ENCODE peak calls at places on chromosomes 5 and 9, in ten cellular contexts. S is IMR-90, V is A549, H is endothelial cell of umbilical vein, N is H1, Q is tibial nerve, R is HCT116, Z is ovary, E is heart left ventricle, F is esophagus muscularis mucosa. D is an unnamed sample.

GRCh38 chr5:389891-390290 is 53.1 kb upstream of the EXOC3 start:
- DNase-seq in E (no peak), H (no peak), Q (no peak), V (no peak), R (no peak), F (no peak), S (no peak), Z (no peak), N (peak), D (peak)

GRCh38 chr5:72063219-72063819 is 44.0 kb upstream of the MAP1B start:
- DNase-seq in Z (peak), S (peak), N (peak), E (no peak), H (peak), F (no peak), Q (no peak), R (no peak), V (no peak), D (peak)

GRCh38 chr5:6900828-6901227 is 187.6 kb downstream of the TENT4A start:
- DNase-seq in F (no peak), Z (no peak), R (no peak), V (peak), N (no peak), H (no peak), Q (no peak), S (no peak), E (no peak), D (no peak)

GRCh38 chr9:136177224-136177623 is 27.7 kb downstream of the LHX3 start:
- DNase-seq in Q (no peak), N (no peak), F (no peak), E (no peak), V (no peak), S (no peak), H (no peak), R (no peak), Z (no peak), D (no peak)

GRCh38 chr9:27504259-27504658 is 19.8 kb upstream of the IFNK start:
- DNase-seq in F (peak), H (no peak), V (no peak), Z (no peak), E (no peak), Q (no peak), N (no peak), R (no peak), S (no peak), D (no peak)

GRCh38 chr9:113886933-113887332 is 10.8 kb downstream of the ZNF618 start:
- DNase-seq in Q (no peak), R (no peak), Z (no peak), S (no peak), F (peak), N (peak), E (no peak), H (peak), V (no peak), D (peak)

GRCh38 chr9:20144255-20144654 is 355.4 kb upstream of the SLC24A2 start:
- DNase-seq in N (no peak), V (no peak), Z (no peak), E (no peak), S (no peak), F (no peak), H (no peak), Q (no peak), R (no peak), D (no peak)

GRCh38 chr5:112957970-112958773 is 18.4 kb upstream of the DCP2 start:
- DNase-seq in V (peak), S (peak), F (no peak), Q (no peak), N (no peak), E (peak), Z (peak), R (peak), H (peak), D (peak)

GRCh38 chr5:1762121-1762877 is 37.3 kb downstream of the MRPL36 start:
- DNase-seq in Q (no peak), E (no peak), H (no peak), N (peak), F (no peak), S (no peak), R (no peak), Z (no peak), V (no peak), D (no peak)

GRCh38 chr5:58582004-58582403 is 871 bp upstream of the RAB3C start:
- DNase-seq in Q (no peak), S (no peak), R (no peak), Z (no peak), F (no peak), H (no peak), E (no peak), N (peak), V (no peak), D (peak)

GRCh38 chr5:148457183-148457620 is 73.4 kb downstream of the FBXO38 start:
- DNase-seq in F (peak), R (no peak), V (peak), S (no peak), H (peak), Q (no peak), E (no peak), N (no peak), Z (no peak), D (no peak)

GRCh38 chr9:93580654-93581380 is 4.4 kb downstream of the PHF2 start:
- DNase-seq in S (no peak), V (no peak), H (no peak), R (no peak), Z (no peak), F (peak), Q (no peak), E (no peak), N (no peak), D (peak)

GRCh38 chr9:93578844-93579243 is 2.5 kb downstream of the PHF2 start:
- DNase-seq in N (no peak), E (no peak), V (no peak), Z (no peak), Q (no peak), R (no peak), F (no peak), H (no peak), S (no peak), D (peak)

GRCh38 chr9:93577940-93578682 is 1.7 kb downstream of the PHF2 start:
- DNase-seq in E (no peak), F (peak), R (no peak), N (peak), Z (peak), V (no peak), S (no peak), H (peak), Q (no peak), D (no peak)

GRCh38 chr9:93582115-93582514 is 5.7 kb downstream of the PHF2 start:
- DNase-seq in N (no peak), Z (no peak), V (no peak), H (no peak), Q (no peak), S (no peak), E (no peak), R (no peak), F (no peak), D (peak)

GRCh38 chr9:93579711-93580516 is 3.5 kb downstream of the PHF2 start:
- DNase-seq in S (no peak), F (peak), R (no peak), H (no peak), V (no peak), Q (no peak), N (peak), Z (no peak), E (no peak), D (peak)
- H3K4me3 ChIP-seq in S (no peak), F (no peak), R (no peak), H (no peak), V (no peak), Q (no peak), N (no peak), Z (no peak), E (no peak), D (no peak)

DNA sequence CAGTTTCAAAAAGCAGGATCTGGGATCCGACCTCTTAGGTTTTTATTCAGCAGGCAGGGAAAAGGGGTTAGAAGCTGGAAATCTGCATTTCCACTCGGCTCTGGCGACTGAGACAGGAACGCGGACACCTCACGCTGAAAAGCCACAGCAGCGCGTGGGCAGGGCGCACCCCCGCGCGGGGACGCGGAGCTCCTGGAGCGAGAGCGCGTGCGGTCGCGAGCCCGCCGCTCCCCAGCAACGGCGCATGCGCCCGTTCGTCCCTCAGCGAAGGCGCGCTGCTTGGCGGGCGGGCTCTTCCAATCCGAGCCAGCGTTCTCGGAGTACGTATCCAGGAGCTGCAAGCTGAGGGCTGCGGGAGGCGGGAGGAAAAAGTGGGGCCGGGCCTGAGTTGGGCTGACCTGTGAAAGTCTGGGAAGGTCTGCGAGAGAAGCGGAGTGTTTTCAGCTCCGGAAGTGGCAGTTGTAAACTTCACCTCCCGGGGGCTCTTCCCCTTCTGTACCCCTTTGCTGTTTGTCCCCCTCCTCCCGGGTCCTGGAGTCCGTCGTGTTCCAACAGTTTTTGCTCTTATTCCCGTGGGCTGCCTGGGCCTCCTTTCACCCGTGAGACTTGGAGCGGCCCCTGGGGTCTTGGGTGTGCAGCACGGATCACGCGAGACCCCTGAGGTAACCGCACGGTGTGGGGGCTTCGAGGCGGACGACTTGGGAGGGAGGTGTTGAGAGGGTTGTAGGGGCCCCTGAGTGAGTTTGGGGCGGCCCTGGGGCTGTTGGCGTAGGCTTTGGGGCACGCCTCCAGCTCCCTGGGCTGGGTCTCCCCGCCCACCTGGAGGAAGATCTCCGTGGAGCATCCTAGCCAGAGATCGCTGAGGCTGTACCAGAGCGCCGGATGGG is at the start of gene CCDC171:
- DNase-seq in V (peak), R (peak), Q (peak), Z (peak), E (peak), H (peak), N (peak), S (peak), F (peak), D (peak)
- TF ChIP-seq POLR2A in V (peak), R (peak), Q (peak), Z (peak), E (peak), H (peak), N (peak), S (peak), F (peak), D (peak)

GRCh38 chr9:18397076-18397475 is 76.9 kb upstream of the ADAMTSL1 start:
- DNase-seq in Z (no peak), S (no peak), N (no peak), Q (no peak), H (peak), V (no peak), F (no peak), E (no peak), R (no peak), D (no peak)

GRCh38 chr9:18396102-18396728 is 77.7 kb upstream of the ADAMTSL1 start:
- DNase-seq in R (no peak), Q (no peak), N (no peak), V (no peak), S (peak), H (peak), F (no peak), E (no peak), Z (no peak), D (no peak)

GRCh38 chr9:18390393-18390792 is 83.6 kb upstream of the ADAMTSL1 start:
- DNase-seq in S (peak), N (no peak), H (no peak), E (no peak), V (no peak), Q (no peak), F (no peak), Z (peak), R (no peak), D (no peak)

GRCh38 chr9:18394847-18395355 is 79.1 kb upstream of the ADAMTSL1 start:
- DNase-seq in E (no peak), F (no peak), Z (no peak), S (no peak), Q (no peak), R (no peak), V (no peak), N (no peak), H (peak), D (no peak)

DNA sequence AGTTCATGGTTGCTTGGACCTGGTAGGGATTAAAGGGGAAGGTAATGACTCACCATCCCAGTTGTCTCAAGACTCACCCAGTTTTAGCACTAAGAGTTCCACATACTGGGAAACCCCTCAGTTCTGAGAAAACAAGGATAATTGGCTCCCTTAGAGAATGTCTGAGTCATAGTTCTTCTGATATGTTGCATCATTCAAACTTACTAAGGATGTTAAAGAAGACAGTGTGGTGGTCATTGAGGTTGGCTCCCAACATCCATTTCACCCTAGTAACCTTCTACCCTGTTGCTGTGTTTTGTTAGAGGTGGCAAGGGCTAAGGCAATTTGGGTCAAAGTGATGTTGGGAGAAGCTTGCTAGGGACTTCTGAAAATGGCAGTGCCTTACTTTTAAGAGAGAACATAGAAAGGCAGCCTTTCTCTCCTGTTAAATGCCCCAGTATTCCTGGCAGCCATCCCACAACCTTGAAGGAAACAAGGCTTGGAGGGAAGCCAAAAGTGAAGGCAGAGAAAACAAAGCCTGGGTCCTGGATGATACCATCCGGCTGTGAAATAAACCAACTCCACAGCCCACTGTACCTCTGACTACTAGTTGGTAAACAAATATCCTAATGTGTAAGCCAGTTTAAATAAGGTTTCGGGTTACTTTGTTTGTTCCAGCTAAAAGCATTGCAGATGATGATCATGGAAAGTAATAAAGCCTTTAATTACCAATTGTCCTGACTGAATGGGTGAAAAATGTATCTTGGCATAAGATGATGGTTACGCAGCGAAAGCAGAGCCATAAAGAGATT is 80.4 kb upstream of the ADAMTSL1 start:
- DNase-seq in Q (peak), R (peak), H (peak), E (peak), N (no peak), S (peak), F (no peak), V (peak), Z (peak), D (peak)
- H3K27ac ChIP-seq in Q (peak), R (peak), H (peak), E (peak), N (no peak), S (no peak), F (peak), V (peak), Z (peak), D (peak)

GRCh38 chr5:125835293-125836172 is 587.7 kb upstream of the GRAMD2B start:
- DNase-seq in N (peak), E (peak), H (peak), Q (peak), V (peak), F (no peak), Z (peak), S (peak), R (peak), D (peak)
- H3K4me3 ChIP-seq in N (no peak), E (no peak), H (no peak), Q (peak), V (no peak), F (no peak), Z (no peak), S (no peak), R (no peak), D (no peak)

GRCh38 chr5:150295172-150295611 is 5.6 kb upstream of the CAMK2A start:
- DNase-seq in F (no peak), Q (no peak), Z (no peak), E (no peak), R (no peak), H (no peak), N (no peak), V (no peak), S (peak), D (peak)

GRCh38 chr5:150294551-150295071 is 5.0 kb upstream of the CAMK2A start:
- DNase-seq in S (no peak), R (no peak), F (no peak), H (no peak), E (no peak), Q (no peak), V (no peak), Z (no peak), N (no peak), D (no peak)

GRCh38 chr5:150291388-150292385 is 2.1 kb upstream of the CAMK2A start:
- DNase-seq in F (no peak), H (no peak), E (no peak), Z (no peak), Q (no peak), N (no peak), V (no peak), R (no peak), S (peak), D (no peak)

GRCh38 chr5:150295741-150296486 is 6.3 kb upstream of the CAMK2A start:
- DNase-seq in F (no peak), Q (no peak), R (no peak), N (no peak), Z (no peak), E (no peak), S (no peak), V (no peak), H (no peak), D (no peak)

GRCh38 chr5:150293091-150293941 is 3.7 kb upstream of the CAMK2A start:
- DNase-seq in R (no peak), Q (no peak), V (no peak), Z (no peak), E (no peak), F (no peak), S (no peak), N (no peak), H (no peak), D (no peak)
- TF ChIP-seq POLR2A in R (no peak), Q (no peak), V (no peak), Z (no peak), E (no peak), F (no peak), S (no peak), N (no peak), H (no peak), D (no peak)

DNA sequence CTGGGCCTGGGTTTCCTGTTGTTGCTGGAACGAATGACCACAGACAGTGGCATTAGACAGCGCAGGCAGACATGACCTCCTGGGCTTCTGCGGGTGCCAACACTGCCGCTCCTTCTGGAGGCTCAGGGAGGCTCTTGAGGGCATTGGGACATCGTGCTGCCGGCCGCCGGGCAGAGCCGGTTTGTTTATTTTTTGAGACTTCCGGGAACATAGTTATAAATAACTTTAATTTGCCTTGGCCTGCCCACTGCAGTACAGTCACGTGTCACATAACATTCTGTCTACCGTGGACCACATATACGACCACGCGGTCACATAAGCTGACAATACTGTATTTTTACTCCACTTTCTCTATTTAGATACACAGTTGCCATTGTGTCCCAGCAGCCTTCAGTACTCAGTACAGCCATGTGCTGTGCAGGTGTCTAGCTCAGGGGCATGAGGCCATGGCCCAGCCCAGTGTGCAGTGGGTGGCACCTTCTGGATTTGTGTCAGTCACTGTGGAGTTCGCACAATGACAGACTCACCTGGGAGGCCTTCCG is 8.2 kb upstream of the TOR4A start:
- DNase-seq in N (no peak), S (peak), R (no peak), H (peak), F (no peak), Q (no peak), Z (no peak), V (no peak), E (peak), D (peak)
- H3K27ac ChIP-seq in N (no peak), S (peak), R (no peak), H (peak), F (peak), Q (peak), Z (no peak), V (peak), E (peak), D (peak)

DNA sequence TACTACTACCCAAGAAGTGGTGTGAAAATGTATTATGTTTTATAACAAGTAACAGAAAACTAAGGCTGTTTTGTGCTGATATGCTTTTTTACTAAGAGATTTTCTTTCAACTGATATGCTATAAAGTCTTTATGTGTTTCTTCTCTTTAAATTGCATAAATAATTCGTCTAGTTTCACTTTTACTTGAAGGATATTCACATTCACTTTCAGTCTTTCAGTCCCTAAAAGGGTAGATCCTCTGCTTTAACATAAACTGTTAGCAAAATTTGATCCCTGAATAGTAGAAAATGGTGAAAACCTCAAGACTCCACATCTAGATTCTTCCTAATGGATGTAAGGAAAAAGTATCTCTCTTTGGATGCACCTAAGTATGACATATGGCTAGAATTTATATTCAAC is 69.0 kb upstream of the FST start:
- DNase-seq in N (no peak), S (peak), E (no peak), Q (no peak), H (no peak), Z (no peak), F (no peak), V (no peak), R (no peak), D (no peak)
- H3K4me3 ChIP-seq in N (no peak), S (no peak), E (no peak), Q (no peak), H (no peak), Z (no peak), F (no peak), V (no peak), R (no peak), D (no peak)

D was measured in adrenal gland.